ENCODE peak calls at places on chromosomes 4 and X, in nine cellular contexts. B, O, G, M, W, R, A, X and F are unnamed samples.

GRCh38 chr4:109816082-109816442 is 500 bp downstream of the GAR1 start:
- DNase-seq in R (no peak), O (peak; percentile 66), B (no peak), W (no peak), M (peak; percentile 35), X (no peak), G (no peak), A (peak; percentile 9), F (peak; percentile 68)

GRCh38 chr4:8176547-8177399 is 18.2 kb upstream of the ABLIM2 start:
- DNase-seq in W (no peak), A (peak; percentile 51), R (no peak), X (peak; percentile 52), B (peak; percentile 82), G (peak; percentile 72), O (peak; percentile 66), M (peak; percentile 59), F (peak; percentile 68)

GRCh38 chr4:10092481-10093272 is 23.9 kb downstream of the WDR1 start:
- DNase-seq in O (no peak), G (no peak), A (no peak), M (peak; percentile 35), W (no peak), R (no peak), B (no peak), X (no peak), F (no peak)

GRCh38 chr4:89111833-89112563 is 665 bp downstream of the TIGD2 start:
- DNase-seq in X (peak; percentile 95), B (peak; percentile 72), A (peak; percentile 92), W (no peak), G (no peak), O (no peak), R (no peak), M (no peak), F (no peak)

GRCh38 chrX:68754406-68754805 is 74.4 kb upstream of the EFNB1 start:
- DNase-seq in X (no peak), B (no peak), M (no peak), A (no peak), G (peak; percentile 26), W (no peak), R (no peak), O (no peak), F (no peak)

GRCh38 chrX:98299785-98300184 is 1416.1 kb downstream of the RPA4 start:
- DNase-seq in B (no peak), X (no peak), O (no peak), A (no peak), R (no peak), M (no peak), G (no peak), W (no peak), F (no peak)

GRCh38 chr4:13700196-13701140 is 72.9 kb upstream of the BOD1L1 start:
- DNase-seq in G (no peak), O (no peak), W (no peak), A (peak; percentile 88), R (no peak), B (no peak), X (peak; percentile 91), M (no peak), F (no peak)

GRCh38 chr4:83865417-83866150 is 329.7 kb downstream of the GPAT3 start:
- DNase-seq in A (no peak), B (peak; percentile 53), G (no peak), W (no peak), R (no peak), X (no peak), O (no peak), M (no peak), F (no peak)

GRCh38 chr4:174873931-174874330 is 44.2 kb upstream of the ADAM29 start:
- DNase-seq in M (no peak), X (no peak), G (no peak), B (peak; percentile 47), O (no peak), R (no peak), A (no peak), W (no peak), F (no peak)

GRCh38 chr4:89572224-89572858 is 264.6 kb downstream of the SNCA start:
- DNase-seq in A (no peak), M (no peak), B (no peak), R (no peak), X (no peak), W (no peak), O (no peak), G (no peak), F (no peak)

GRCh38 chr4:33606951-33607350 is 2637.4 kb downstream of the ARAP2 start:
- DNase-seq in R (no peak), G (no peak), M (no peak), X (no peak), A (no peak), B (no peak), W (no peak), O (no peak), F (no peak)

GRCh38 chr4:48139688-48140087 is 5.6 kb upstream of the TXK start:
- DNase-seq in M (peak; percentile 64), G (no peak), R (no peak), B (no peak), X (peak; percentile 32), W (no peak), A (no peak), O (peak; percentile 54), F (no peak)

GRCh38 chrX:69285401-69285871 is 120.2 kb upstream of the PJA1 start:
- DNase-seq in W (peak; percentile 25), M (no peak), B (no peak), R (no peak), G (no peak), A (no peak), X (no peak), O (no peak), F (peak; percentile 62)

GRCh38 chr4:53497446-53498069 is 93.7 kb downstream of the LNX1 start:
- DNase-seq in O (no peak), B (no peak), A (no peak), R (no peak), G (peak; percentile 80), X (peak; percentile 59), M (no peak), W (peak; percentile 56), F (no peak)

GRCh38 chr4:11439836-11440235 is 11.1 kb upstream of the HS3ST1 start:
- DNase-seq in W (no peak), G (no peak), O (no peak), X (no peak), M (no peak), R (no peak), A (no peak), B (no peak), F (no peak)

DNA sequence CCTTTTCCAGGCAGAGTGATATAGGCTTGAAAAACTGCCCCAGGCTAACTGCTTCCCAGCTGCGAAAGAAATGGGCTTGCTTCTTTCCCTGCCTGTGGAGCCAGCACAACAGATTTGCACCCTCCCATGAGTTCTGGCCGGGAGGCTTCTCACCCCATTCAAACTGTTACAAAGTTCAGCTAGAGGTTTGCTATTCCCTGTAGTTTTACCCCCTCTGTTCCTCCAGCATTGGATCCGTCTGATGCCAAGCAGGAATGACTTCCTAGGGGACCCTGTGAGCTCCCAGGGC is 87.6 kb upstream of the NDST4 start:
- DNase-seq in M (no peak), W (no peak), B (peak; percentile 51), R (no peak), A (no peak), O (no peak), X (no peak), G (no peak), F (no peak)
- H3K4me3 ChIP-seq in M (no peak overlapping the region), W (no peak overlapping the region), B (no peak overlapping the region), R (no peak overlapping the region), A (no peak overlapping the region), O (no peak overlapping the region), X (no peak overlapping the region), G (no peak overlapping the region), F (no peak overlapping the region)

GRCh38 chr4:680091-680490 is 5.7 kb downstream of the MYL5 start:
- DNase-seq in X (no peak), A (no peak), O (no peak), R (no peak), B (no peak), M (no peak), G (no peak), W (no peak), F (no peak)

GRCh38 chr4:678331-678734 is 4.0 kb downstream of the MYL5 start:
- DNase-seq in O (no peak), X (no peak), G (no peak), R (no peak), B (no peak), W (no peak), A (no peak), M (no peak), F (no peak)

GRCh38 chr4:680565-680930 is 6.2 kb downstream of the MYL5 start:
- DNase-seq in X (no peak), O (no peak), R (no peak), M (no peak), A (no peak), G (no peak), B (no peak), W (no peak), F (peak; percentile 74)

GRCh38 chr4:678765-679481 is 4.6 kb downstream of the MYL5 start:
- DNase-seq in X (no peak), B (no peak), O (no peak), R (no peak), M (no peak), A (no peak), W (no peak), G (no peak), F (no peak)

DNA sequence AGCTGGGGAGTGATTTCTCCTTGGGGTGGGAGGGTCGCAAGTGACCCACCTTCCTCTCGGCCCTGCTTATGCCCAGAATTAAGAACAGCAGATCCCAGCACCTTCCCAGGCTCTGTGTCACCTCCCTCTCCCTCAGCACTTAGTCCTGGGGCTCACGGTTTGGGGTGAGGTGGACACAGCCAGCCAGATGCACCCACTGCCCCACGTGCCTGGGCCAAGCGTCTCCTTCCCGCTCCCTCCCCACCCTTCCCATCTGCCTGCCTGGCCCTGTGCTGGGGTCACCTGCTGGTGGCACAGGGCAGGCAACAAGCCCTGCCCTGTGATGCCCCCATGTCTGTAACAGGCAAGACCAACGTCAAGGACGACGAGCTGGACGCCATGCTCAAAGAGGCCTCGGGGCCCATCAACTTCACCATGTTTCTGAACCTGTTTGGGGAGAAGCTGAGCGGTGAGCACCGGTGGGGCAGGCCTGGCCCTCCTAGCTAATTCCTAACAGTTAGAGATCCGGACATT is 5.3 kb downstream of the MYL5 start:
- DNase-seq in X (no peak), M (no peak), B (no peak), W (no peak), O (no peak), A (no peak), G (no peak), R (no peak), F (no peak)
- H3K4me1 ChIP-seq in X (peaks cover 8% of the 10 kb centered on the region), M (peaks cover 22% of the 10 kb centered on the region), B (peaks cover 1% of the 10 kb centered on the region), W (peaks cover 20% of the 10 kb centered on the region), O (peaks cover 9% of the 10 kb centered on the region), A (peaks cover 36% of the 10 kb centered on the region), G (no peaks in the 10 kb centered on the region), R (peaks cover 12% of the 10 kb centered on the region), F (peaks cover 26% of the 10 kb centered on the region)

GRCh38 chr4:108029321-108029720 is 39.6 kb downstream of the HADH start:
- DNase-seq in B (no peak), O (no peak), M (peak; percentile 56), W (no peak), A (no peak), X (no peak), R (no peak), G (no peak), F (no peak)
- H3K36me3 ChIP-seq in B (peaks cover 10% of the 10 kb centered on the region), O (peaks cover 5% of the 10 kb centered on the region), M (peaks cover under 1% of the 10 kb centered on the region), W (peaks cover 89% of the 10 kb centered on the region), A (no peaks in the 10 kb centered on the region), X (peaks cover 5% of the 10 kb centered on the region), R (peaks cover 31% of the 10 kb centered on the region), G (peaks cover 75% of the 10 kb centered on the region), F (peaks cover 67% of the 10 kb centered on the region)

DNA sequence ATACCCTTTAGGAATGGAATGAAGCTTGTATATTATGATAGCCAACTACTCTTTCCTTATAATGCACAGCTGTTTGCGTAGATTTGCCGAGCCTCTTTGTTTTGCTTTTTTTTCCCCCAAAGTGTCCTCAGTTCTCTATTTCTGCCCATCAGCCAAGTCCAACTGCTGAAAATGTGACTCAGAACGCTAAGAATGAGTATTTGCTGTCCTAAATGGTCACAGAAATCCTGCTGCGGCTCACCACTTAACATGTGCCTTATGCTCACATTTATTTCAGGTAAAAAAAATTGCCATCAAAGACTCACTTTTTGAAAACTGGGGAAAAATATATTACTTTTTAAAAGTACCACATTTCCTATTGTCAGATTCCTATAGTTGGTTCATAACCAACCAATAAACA is 36.9 kb downstream of the GABRA4 start:
- DNase-seq in B (no peak), R (no peak), A (no peak), M (no peak), G (no peak), O (no peak), W (no peak), X (peak; percentile 72), F (no peak)
- H3K4me3 ChIP-seq in B (no peak overlapping the region), R (no peak overlapping the region), A (no peak overlapping the region), M (no peak overlapping the region), G (no peak overlapping the region), O (no peak overlapping the region), W (no peak overlapping the region), X (no peak overlapping the region), F (no peak overlapping the region)